ENCODE peak calls at places on chromosomes 13 and 19, in ten cellular contexts. N is Caco-2, Y is uterus, X is foreskin fibroblast, I is fibroblast of mammary gland, R is pancreas, P is A549, H is astrocyte of the cerebellum, J is fibroblast of lung, M is K562. W is an unnamed sample.

GRCh38 chr13:55654243-55654642 is 1486.5 kb upstream of the PRR20A start:
- DNase-seq in M (no peak), P (no peak), H (no peak), Y (no peak), N (no peak), R (no peak), I (no peak), X (no peak), J (no peak), W (no peak)

GRCh38 chr13:100883453-100883852 is 208.9 kb upstream of the TMTC4 start:
- DNase-seq in R (no peak), N (no peak), M (no peak), P (no peak), I (no peak), X (no peak), J (no peak), Y (no peak), H (no peak), W (no peak)

GRCh38 chr19:5143471-5144411 is 174.8 kb downstream of the KDM4B start:
- DNase-seq in N (no peak), R (no peak), J (no peak), H (no peak), X (no peak), I (no peak), Y (no peak), M (no peak), P (no peak), W (no peak)

GRCh38 chr13:27455331-27455855 is 5.0 kb upstream of the MTIF3 start:
- DNase-seq in X (no peak), H (no peak), R (no peak), J (no peak), P (no peak), M (no peak), N (no peak), Y (no peak), I (no peak), W (no peak)

GRCh38 chr13:98372886-98373285 is 195.8 kb upstream of the RNF113B start:
- DNase-seq in X (peak; percentile 58), Y (no peak), J (peak; percentile 65), M (no peak), I (no peak), P (no peak), N (no peak), R (no peak), H (peak; percentile 19), W (peak; percentile 61)

GRCh38 chr19:15113245-15114152 is 6.3 kb downstream of the SYDE1 start:
- DNase-seq in J (no peak), X (no peak), P (no peak), H (no peak), Y (no peak), R (no peak), N (no peak), M (no peak), I (no peak), W (no peak)

GRCh38 chr13:98279473-98280175 is 102.6 kb upstream of the RNF113B start:
- DNase-seq in Y (no peak), N (no peak), I (no peak), R (no peak), P (no peak), J (no peak), X (no peak), H (no peak), M (no peak), W (no peak)

GRCh38 chr19:40716031-40716654 is 543 bp downstream of the COQ8B start:
- DNase-seq in R (peak; percentile 61), Y (no peak), N (no peak), X (peak; percentile 90), P (peak; percentile 96), M (peak; percentile 54), J (no peak), H (no peak), I (peak; percentile 97), W (no peak)

GRCh38 chr19:6886272-6886671 is 1.1 kb upstream of the ADGRE1 start:
- DNase-seq in J (no peak), M (no peak), P (no peak), H (no peak), N (no peak), Y (no peak), X (no peak), I (no peak), R (no peak), W (no peak)

GRCh38 chr19:52785506-52785905 is 1.1 kb downstream of the ZNF600 start:
- DNase-seq in R (no peak), J (no peak), X (no peak), M (no peak), P (no peak), H (no peak), N (no peak), I (no peak), Y (no peak), W (no peak)

GRCh38 chr13:78596701-78597550 is 6.4 kb downstream of the POU4F1 start:
- DNase-seq in H (no peak), Y (no peak), X (no peak), J (no peak), P (no peak), N (no peak), M (no peak), R (no peak), I (no peak), W (no peak)

GRCh38 chr13:95300625-95301134 is 571 bp downstream of the ABCC4 start:
- DNase-seq in I (peak; percentile 57), N (peak; percentile 82), M (peak; percentile 71), R (peak; percentile 25), X (peak; percentile 50), P (peak; percentile 66), Y (peak; percentile 52), H (no peak), J (peak; percentile 51), W (peak; percentile 56)

GRCh38 chr13:99980201-99981114 is 1.1 kb upstream of the ZIC2 start:
- DNase-seq in N (peak; percentile 70), H (no peak), R (peak; percentile 68), X (peak; percentile 72), J (peak; percentile 69), Y (peak; percentile 47), I (peak; percentile 51), M (peak; percentile 83), P (no peak), W (peak; percentile 88)

DNA sequence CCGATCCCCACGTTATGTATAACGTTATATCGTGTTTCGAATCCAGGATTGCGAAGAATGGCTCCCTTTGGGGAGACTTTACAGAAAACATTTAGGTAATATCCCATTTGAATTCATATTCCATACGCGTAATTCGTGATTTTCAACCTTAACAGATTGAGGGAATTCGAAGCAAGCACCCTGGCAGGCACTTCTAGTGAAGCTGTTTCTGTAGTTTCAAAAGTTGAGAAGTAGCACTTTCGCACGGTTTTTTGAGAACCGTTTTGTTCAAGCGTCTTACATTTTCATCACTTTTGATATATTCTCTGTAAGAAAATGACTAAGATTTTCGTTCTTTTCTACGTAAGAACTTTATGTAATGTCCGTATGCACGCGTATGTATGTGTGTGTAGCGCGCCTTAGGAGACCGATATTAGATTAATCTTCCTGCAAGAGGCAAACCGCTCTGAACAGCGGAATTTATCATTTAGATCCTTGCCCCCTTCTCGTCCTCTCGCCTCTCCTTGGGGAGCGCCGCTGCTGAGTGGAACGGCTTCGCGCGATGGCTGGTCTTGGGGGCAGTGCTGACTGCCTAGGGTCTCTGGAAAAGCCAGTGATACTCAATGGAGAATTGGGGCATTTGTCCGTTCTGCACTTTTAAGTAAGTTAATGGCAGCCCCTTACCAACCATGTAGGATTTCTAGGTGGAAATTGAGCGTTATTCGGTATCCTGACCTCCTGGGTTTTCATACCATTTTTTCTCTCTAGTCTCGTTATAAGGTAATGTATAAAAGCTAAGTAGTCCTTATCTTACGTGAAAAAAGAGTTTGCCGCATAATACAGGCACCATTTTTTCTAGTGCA is 4.8 kb downstream of the MAB21L1 start:
- DNase-seq in M (no peak), P (no peak), N (no peak), I (peak; percentile 75), Y (no peak), X (peak; percentile 52), J (no peak), H (no peak), R (no peak), W (peak; percentile 1)
- H3K4me3 ChIP-seq in M (no peak overlapping the region), P (no peak overlapping the region), N (no peak overlapping the region), I (peak overlapping the region; percentile 87), Y (no peak overlapping the region), X (peak overlapping the region; percentile 89), J (peak overlapping the region; percentile 49), H (peak overlapping the region; percentile 28), R (no peak overlapping the region), W (peak overlapping the region; percentile 10)

DNA sequence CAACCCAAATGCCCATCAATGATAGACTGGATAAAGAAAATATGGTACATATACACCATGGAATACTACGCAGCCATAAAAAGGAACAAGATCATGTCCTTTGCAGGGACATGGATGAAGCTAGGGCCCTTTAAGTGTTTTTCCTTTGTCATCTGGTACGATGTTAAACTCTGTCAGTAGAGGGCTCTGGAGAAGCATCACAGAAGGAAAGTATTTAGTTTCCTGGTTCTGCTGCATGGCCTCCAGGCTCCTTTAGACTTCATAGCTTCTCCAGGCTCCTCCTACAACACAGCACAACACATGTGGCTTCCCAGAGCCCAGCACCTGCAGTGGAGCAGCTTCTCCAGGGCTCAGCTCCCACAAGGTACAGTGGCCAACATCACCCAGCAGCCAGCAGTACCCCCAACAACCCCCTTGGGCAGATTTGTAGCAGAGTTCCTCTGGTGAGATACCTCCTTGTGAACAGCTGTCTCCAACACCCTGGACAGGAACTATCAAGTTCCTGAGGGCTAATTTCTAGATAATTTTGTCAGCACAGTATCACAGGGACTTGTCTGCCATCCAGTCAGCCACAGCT is 63.4 kb downstream of the KCTD12 start:
- DNase-seq in P (no peak), M (no peak), J (peak; percentile 17), Y (no peak), X (no peak), I (peak; percentile 69), R (no peak), N (no peak), H (no peak), W (no peak)
- TF ChIP-seq CTCF in P (no peak), M (no peak), J (peak; percentile 46), Y (no peak), X (peak; percentile 26), I (peak; percentile 48), R (no peak), N (no peak), H (peak; percentile 19), W (peak; percentile 13)

GRCh38 chr13:75468098-75468497 is 13.9 kb downstream of the TBC1D4 start:
- DNase-seq in J (peak; percentile 45), M (no peak), H (no peak), R (no peak), X (no peak), Y (no peak), N (no peak), I (peak; percentile 70), P (no peak), W (peak; percentile 51)
- H3K4me3 ChIP-seq in J (no peak overlapping the region), M (no peak overlapping the region), H (no peak overlapping the region), R (no peak overlapping the region), X (no peak overlapping the region), Y (no peak overlapping the region), N (no peak overlapping the region), I (no peak overlapping the region), P (no peak overlapping the region), W (no peak overlapping the region)

DNA sequence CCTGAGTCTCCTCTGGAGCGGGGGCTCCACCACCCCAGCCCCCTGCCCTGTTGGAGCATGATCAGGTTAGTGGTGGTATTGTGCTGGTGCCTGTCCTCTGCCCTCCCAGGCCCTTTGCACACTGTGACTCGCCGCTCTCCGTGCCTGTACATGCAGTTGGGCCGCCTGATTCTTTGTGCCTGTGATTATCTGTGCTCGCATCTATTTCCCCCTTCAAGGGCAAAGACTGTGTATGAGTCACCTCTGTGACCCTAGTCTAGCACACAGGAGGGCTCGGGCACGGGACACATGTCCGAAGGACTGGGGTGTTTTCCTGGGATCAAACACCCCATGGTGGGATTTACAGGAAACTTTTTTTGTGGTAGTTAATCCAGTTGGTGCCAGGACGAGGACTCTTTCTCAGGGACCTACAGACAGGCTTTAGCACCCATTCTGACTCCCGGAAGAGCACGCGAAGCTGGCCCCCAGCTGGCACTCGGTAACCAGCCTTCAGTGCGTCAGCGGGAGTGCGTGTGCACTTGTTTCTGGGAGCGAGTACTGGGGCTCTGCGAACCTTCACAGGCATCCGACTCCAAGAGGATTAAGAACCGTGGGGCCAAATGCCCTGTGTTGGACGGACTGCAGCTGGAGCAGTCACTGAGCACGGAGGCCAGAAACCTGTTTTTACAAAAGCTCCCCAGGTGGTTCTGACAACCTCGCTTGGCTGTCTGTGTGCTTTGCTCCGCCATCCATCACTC is 6.7 kb downstream of the PPP1R37 start:
- DNase-seq in I (no peak), M (no peak), H (no peak), P (no peak), Y (no peak), N (no peak), J (no peak), X (no peak), R (no peak), W (no peak)
- TF ChIP-seq CTCF in I (no peak), M (no peak), H (no peak), P (no peak), Y (no peak), N (no peak), J (no peak), X (no peak), R (no peak), W (no peak)